ENCODE peak calls at places on chromosomes 7 and 10, in eight cellular contexts. H, I, P, B, D, M, U and W are unnamed samples.

GRCh38 chr7:143416565-143417149 is 8.0 kb upstream of the EPHA1 start:
- DNase-seq in H (peak), I (peak), P (peak), B (no peak), D (peak), M (no peak), U (no peak), W (no peak)

GRCh38 chr10:662686-663465 is 26.6 kb downstream of the DIP2C start:
- DNase-seq in H (no peak), I (no peak), P (no peak), B (peak), D (no peak), M (no peak), U (peak), W (no peak)

GRCh38 chr7:17307969-17308648 is 9.7 kb downstream of the AHR start:
- DNase-seq in H (no peak), I (no peak), P (no peak), B (no peak), D (no peak), M (no peak), U (no peak), W (no peak)

GRCh38 chr10:7956508-7956907 is 98.0 kb upstream of the GATA3 start:
- DNase-seq in H (no peak), I (peak), P (no peak), B (no peak), D (peak), M (no peak), U (no peak), W (no peak)

GRCh38 chr10:59006511-59007306 is 169.7 kb upstream of the PHYHIPL start:
- DNase-seq in H (peak), I (peak), P (no peak), B (no peak), D (peak), M (no peak), U (no peak), W (peak)

GRCh38 chr7:22849158-22849557 is 26.5 kb upstream of the TOMM7 start:
- DNase-seq in H (no peak), I (no peak), P (peak), B (peak), D (no peak), M (no peak), U (peak), W (no peak)

GRCh38 chr7:138889566-138889965 is 91.6 kb upstream of the ATP6V0A4 start:
- DNase-seq in H (no peak), I (peak), P (no peak), B (no peak), D (peak), M (no peak), U (no peak), W (no peak)

GRCh38 chr7:25398418-25398817 is 170.1 kb upstream of the NPVF start:
- DNase-seq in H (no peak), I (no peak), P (no peak), B (no peak), D (no peak), M (no peak), U (no peak), W (no peak)

GRCh38 chr7:98913612-98914011 is 35.3 kb downstream of the TRRAP start:
- DNase-seq in H (no peak), I (peak), P (peak), B (no peak), D (no peak), M (peak), U (no peak), W (no peak)

GRCh38 chr10:42875792-42876191 is 93.2 kb downstream of the BMS1 start:
- DNase-seq in H (no peak), I (peak), P (no peak), B (no peak), D (no peak), M (no peak), U (no peak), W (no peak)

GRCh38 chr7:13639416-13639815 is 350.1 kb downstream of the ETV1 start:
- DNase-seq in H (no peak), I (no peak), P (peak), B (peak), D (no peak), M (no peak), U (no peak), W (no peak)

GRCh38 chr10:97024181-97025073 is 161.3 kb downstream of the SLIT1 start:
- DNase-seq in H (peak), I (peak), P (no peak), B (no peak), D (peak), M (peak), U (no peak), W (peak)

GRCh38 chr10:68861253-68861652 is 33.9 kb downstream of the STOX1 start:
- DNase-seq in H (no peak), I (peak), P (no peak), B (no peak), D (peak), M (no peak), U (no peak), W (no peak)

GRCh38 chr10:49327036-49327813 is 28.3 kb downstream of the C10orf71 start:
- DNase-seq in H (no peak), I (no peak), P (no peak), B (no peak), D (no peak), M (no peak), U (peak), W (peak)

GRCh38 chr7:105261689-105262088 is 127.0 kb downstream of the SRPK2 start:
- DNase-seq in H (no peak), I (no peak), P (peak), B (no peak), D (no peak), M (no peak), U (no peak), W (no peak)

GRCh38 chr10:133279266-133279960 is 2.7 kb upstream of the ADAM8 start:
- DNase-seq in H (no peak), I (no peak), P (no peak), B (no peak), D (no peak), M (no peak), U (no peak), W (no peak)

GRCh38 chr10:99779335-99779734 is 3.1 kb upstream of the ABCC2 start:
- DNase-seq in H (no peak), I (peak), P (no peak), B (no peak), D (peak), M (no peak), U (no peak), W (no peak)

GRCh38 chr10:97768322-97769315 is 3.2 kb downstream of the SFRP5 start:
- DNase-seq in H (no peak), I (no peak), P (no peak), B (no peak), D (no peak), M (no peak), U (no peak), W (no peak)

GRCh38 chr10:2791774-2792443 is 275.4 kb upstream of the PFKP start:
- DNase-seq in H (no peak), I (no peak), P (no peak), B (no peak), D (no peak), M (no peak), U (no peak), W (no peak)

GRCh38 chr10:110498087-110498981 is 627 bp downstream of the DUSP5 start:
- DNase-seq in H (peak), I (peak), P (peak), B (peak), D (peak), M (no peak), U (peak), W (peak)

GRCh38 chr10:73131295-73131694 is 21.0 kb downstream of the NUDT13 start:
- DNase-seq in H (no peak), I (peak), P (no peak), B (no peak), D (no peak), M (no peak), U (no peak), W (no peak)

GRCh38 chr10:24849537-24850299 is 102.7 kb downstream of the PRTFDC1 start:
- DNase-seq in H (peak), I (no peak), P (no peak), B (no peak), D (peak), M (no peak), U (peak), W (no peak)

GRCh38 chr10:25678666-25679065 is 255.4 kb upstream of the MYO3A start:
- DNase-seq in H (no peak), I (no peak), P (no peak), B (no peak), D (no peak), M (no peak), U (no peak), W (no peak)

GRCh38 chr10:71697938-71698709 is 21.5 kb downstream of the C10orf105 start:
- DNase-seq in H (no peak), I (no peak), P (no peak), B (no peak), D (no peak), M (no peak), U (no peak), W (no peak)

GRCh38 chr10:49611166-49611814 is 1.2 kb downstream of the SLC18A3 start:
- DNase-seq in H (no peak), I (peak), P (peak), B (peak), D (no peak), M (no peak), U (no peak), W (no peak)

GRCh38 chr7:97133166-97133565 is 15.7 kb downstream of the SDHAF3 start:
- DNase-seq in H (no peak), I (no peak), P (no peak), B (no peak), D (no peak), M (no peak), U (no peak), W (no peak)

GRCh38 chr7:22001345-22002004 is 55.8 kb upstream of the CDCA7L start:
- DNase-seq in H (peak), I (peak), P (peak), B (no peak), D (peak), M (peak), U (no peak), W (no peak)

GRCh38 chr7:35691827-35692307 is 3.1 kb downstream of the HERPUD2 start:
- DNase-seq in H (no peak), I (peak), P (no peak), B (no peak), D (peak), M (no peak), U (no peak), W (no peak)

GRCh38 chr10:23047201-23048050 is 48.0 kb upstream of the MSRB2 start:
- DNase-seq in H (no peak), I (peak), P (no peak), B (no peak), D (peak), M (no peak), U (peak), W (no peak)

GRCh38 chr10:25175527-25176420 is 973 bp downstream of the GPR158 start:
- DNase-seq in H (no peak), I (peak), P (peak), B (peak), D (no peak), M (no peak), U (no peak), W (no peak)

GRCh38 chr10:93406367-93407145 is 75.6 kb downstream of the MYOF start:
- DNase-seq in H (no peak), I (peak), P (no peak), B (no peak), D (no peak), M (no peak), U (no peak), W (no peak)

GRCh38 chr7:101567231-101567630 is 61.9 kb downstream of the MYL10 start:
- DNase-seq in H (no peak), I (no peak), P (peak), B (no peak), D (no peak), M (no peak), U (no peak), W (no peak)